ENCODE peak calls at places on chromosomes 4 and X, in seven cellular contexts. One of them, this sample, is unnamed.

GRCh38 chr4:166091914-166092510 is 219.0 kb downstream of the TLL1 start:
- DNase-seq in cardiac muscle cell: peak; percentile 58
- DNase-seq in neuronal stem cell: peak; percentile 21
- DNase-seq in Peyer's patch: no peak
- DNase-seq in tibial artery: no peak
- DNase-seq in fibroblast of lung: peak; percentile 23
- DNase-seq in iPS DF 6.9: no peak
- DNase-seq in this sample: no peak

GRCh38 chr4:3491681-3492405 is 28.7 kb downstream of the DOK7 start:
- DNase-seq in cardiac muscle cell: no peak
- DNase-seq in neuronal stem cell: no peak
- DNase-seq in Peyer's patch: no peak
- DNase-seq in tibial artery: no peak
- DNase-seq in fibroblast of lung: peak; percentile 41
- DNase-seq in iPS DF 6.9: no peak
- DNase-seq in this sample: no peak

GRCh38 chr4:186728631-186729271 is 5.1 kb upstream of the FAT1 start:
- DNase-seq in cardiac muscle cell: no peak
- DNase-seq in neuronal stem cell: no peak
- DNase-seq in Peyer's patch: no peak
- DNase-seq in tibial artery: no peak
- DNase-seq in fibroblast of lung: peak; percentile 66
- DNase-seq in iPS DF 6.9: no peak
- DNase-seq in this sample: peak; percentile 97

GRCh38 chr4:17029432-17029831 is 131.0 kb upstream of the LDB2 start:
- DNase-seq in cardiac muscle cell: no peak
- DNase-seq in neuronal stem cell: no peak
- DNase-seq in Peyer's patch: no peak
- DNase-seq in tibial artery: no peak
- DNase-seq in fibroblast of lung: no peak
- DNase-seq in iPS DF 6.9: no peak
- DNase-seq in this sample: no peak

GRCh38 chrX:19194285-19195242 is 72.3 kb upstream of the ADGRG2 start:
- DNase-seq in cardiac muscle cell: no peak
- DNase-seq in neuronal stem cell: no peak
- DNase-seq in Peyer's patch: no peak
- DNase-seq in tibial artery: no peak
- DNase-seq in fibroblast of lung: no peak
- DNase-seq in iPS DF 6.9: no peak
- DNase-seq in this sample: no peak

GRCh38 chr4:77293426-77293825 is 136.4 kb downstream of the CCNG2 start:
- DNase-seq in cardiac muscle cell: no peak
- DNase-seq in neuronal stem cell: no peak
- DNase-seq in Peyer's patch: no peak
- DNase-seq in tibial artery: no peak
- DNase-seq in fibroblast of lung: no peak
- DNase-seq in iPS DF 6.9: no peak
- DNase-seq in this sample: no peak

GRCh38 chrX:15244421-15244820 is 25.5 kb downstream of the ASB9 start:
- DNase-seq in cardiac muscle cell: no peak
- DNase-seq in neuronal stem cell: no peak
- DNase-seq in Peyer's patch: no peak
- DNase-seq in tibial artery: no peak
- DNase-seq in fibroblast of lung: no peak
- DNase-seq in iPS DF 6.9: no peak
- DNase-seq in this sample: no peak

GRCh38 chr4:142567199-142567598 is 278.9 kb downstream of the INPP4B start:
- DNase-seq in cardiac muscle cell: peak; percentile 20
- DNase-seq in neuronal stem cell: peak; percentile 53
- DNase-seq in Peyer's patch: peak; percentile 73
- DNase-seq in tibial artery: no peak
- DNase-seq in fibroblast of lung: peak; percentile 22
- DNase-seq in iPS DF 6.9: peak; percentile 55
- DNase-seq in this sample: peak; percentile 40

GRCh38 chr4:85707591-85707990 is 232.6 kb downstream of the ARHGAP24 start:
- DNase-seq in cardiac muscle cell: no peak
- DNase-seq in neuronal stem cell: no peak
- DNase-seq in Peyer's patch: peak; percentile 47
- DNase-seq in tibial artery: no peak
- DNase-seq in fibroblast of lung: no peak
- DNase-seq in iPS DF 6.9: no peak
- DNase-seq in this sample: no peak

GRCh38 chr4:96194993-96195392 is 355.1 kb downstream of the PDHA2 start:
- DNase-seq in cardiac muscle cell: no peak
- DNase-seq in neuronal stem cell: no peak
- DNase-seq in Peyer's patch: no peak
- DNase-seq in tibial artery: no peak
- DNase-seq in fibroblast of lung: peak; percentile 58
- DNase-seq in iPS DF 6.9: no peak
- DNase-seq in this sample: peak; percentile 5

GRCh38 chr4:16608123-16608522 is 290.3 kb downstream of the LDB2 start:
- DNase-seq in cardiac muscle cell: no peak
- DNase-seq in neuronal stem cell: no peak
- DNase-seq in Peyer's patch: no peak
- DNase-seq in tibial artery: no peak
- DNase-seq in fibroblast of lung: peak; percentile 58
- DNase-seq in iPS DF 6.9: no peak
- DNase-seq in this sample: no peak

GRCh38 chrX:49230500-49231232 is 2.5 kb downstream of the CACNA1F start:
- DNase-seq in cardiac muscle cell: peak; percentile 40
- DNase-seq in neuronal stem cell: peak; percentile 26
- DNase-seq in Peyer's patch: peak; percentile 88
- DNase-seq in tibial artery: peak; percentile 68
- DNase-seq in fibroblast of lung: no peak
- DNase-seq in iPS DF 6.9: no peak
- DNase-seq in this sample: no peak

GRCh38 chr4:94356444-94356843 is 13.8 kb upstream of the HPGDS start:
- DNase-seq in cardiac muscle cell: no peak
- DNase-seq in neuronal stem cell: no peak
- DNase-seq in Peyer's patch: no peak
- DNase-seq in tibial artery: no peak
- DNase-seq in fibroblast of lung: no peak
- DNase-seq in iPS DF 6.9: no peak
- DNase-seq in this sample: no peak

GRCh38 chr4:7805533-7806079 is 134.1 kb downstream of the AFAP1 start:
- DNase-seq in cardiac muscle cell: peak; percentile 63
- DNase-seq in neuronal stem cell: no peak
- DNase-seq in Peyer's patch: peak; percentile 45
- DNase-seq in tibial artery: peak; percentile 83
- DNase-seq in fibroblast of lung: peak; percentile 98
- DNase-seq in iPS DF 6.9: no peak
- DNase-seq in this sample: peak; percentile 32

GRCh38 chr4:96170198-96170597 is 330.3 kb downstream of the PDHA2 start:
- DNase-seq in cardiac muscle cell: no peak
- DNase-seq in neuronal stem cell: no peak
- DNase-seq in Peyer's patch: no peak
- DNase-seq in tibial artery: no peak
- DNase-seq in fibroblast of lung: no peak
- DNase-seq in iPS DF 6.9: no peak
- DNase-seq in this sample: no peak

GRCh38 chr4:52982246-52982950 is 120.3 kb downstream of the RASL11B start:
- DNase-seq in cardiac muscle cell: peak; percentile 63
- DNase-seq in neuronal stem cell: peak; percentile 24
- DNase-seq in Peyer's patch: no peak
- DNase-seq in tibial artery: no peak
- DNase-seq in fibroblast of lung: peak; percentile 46
- DNase-seq in iPS DF 6.9: no peak
- DNase-seq in this sample: peak; percentile 49

GRCh38 chr4:125388653-125389052 is 73.9 kb downstream of the FAT4 start:
- DNase-seq in cardiac muscle cell: no peak
- DNase-seq in neuronal stem cell: no peak
- DNase-seq in Peyer's patch: no peak
- DNase-seq in tibial artery: no peak
- DNase-seq in fibroblast of lung: peak; percentile 86
- DNase-seq in iPS DF 6.9: no peak
- DNase-seq in this sample: peak; percentile 66

GRCh38 chr4:14827111-14827510 is 175.2 kb upstream of the CPEB2 start:
- DNase-seq in cardiac muscle cell: no peak
- DNase-seq in neuronal stem cell: no peak
- DNase-seq in Peyer's patch: no peak
- DNase-seq in tibial artery: peak; percentile 69
- DNase-seq in fibroblast of lung: peak; percentile 16
- DNase-seq in iPS DF 6.9: no peak
- DNase-seq in this sample: no peak

GRCh38 chrX:107102980-107103379 is 15.6 kb downstream of the RBM41 start:
- DNase-seq in cardiac muscle cell: peak; percentile 13
- DNase-seq in neuronal stem cell: no peak
- DNase-seq in Peyer's patch: no peak
- DNase-seq in tibial artery: no peak
- DNase-seq in fibroblast of lung: no peak
- DNase-seq in iPS DF 6.9: no peak
- DNase-seq in this sample: peak; percentile 1

GRCh38 chrX:53940180-53940579 is 104.1 kb downstream of the PHF8 start:
- DNase-seq in cardiac muscle cell: no peak
- DNase-seq in neuronal stem cell: no peak
- DNase-seq in Peyer's patch: no peak
- DNase-seq in tibial artery: no peak
- DNase-seq in fibroblast of lung: no peak
- DNase-seq in iPS DF 6.9: no peak
- DNase-seq in this sample: no peak
- H3K27me3 ChIP-seq in cardiac muscle cell: no peaks in the 10 kb centered on the region
- H3K27me3 ChIP-seq in neuronal stem cell: no peaks in the 10 kb centered on the region
- H3K27me3 ChIP-seq in Peyer's patch: no peaks in the 10 kb centered on the region
- H3K27me3 ChIP-seq in tibial artery: no peaks in the 10 kb centered on the region
- H3K27me3 ChIP-seq in fibroblast of lung: no peaks in the 10 kb centered on the region
- H3K27me3 ChIP-seq in iPS DF 6.9: no peaks in the 10 kb centered on the region
- H3K27me3 ChIP-seq in this sample: no peaks in the 10 kb centered on the region

DNA sequence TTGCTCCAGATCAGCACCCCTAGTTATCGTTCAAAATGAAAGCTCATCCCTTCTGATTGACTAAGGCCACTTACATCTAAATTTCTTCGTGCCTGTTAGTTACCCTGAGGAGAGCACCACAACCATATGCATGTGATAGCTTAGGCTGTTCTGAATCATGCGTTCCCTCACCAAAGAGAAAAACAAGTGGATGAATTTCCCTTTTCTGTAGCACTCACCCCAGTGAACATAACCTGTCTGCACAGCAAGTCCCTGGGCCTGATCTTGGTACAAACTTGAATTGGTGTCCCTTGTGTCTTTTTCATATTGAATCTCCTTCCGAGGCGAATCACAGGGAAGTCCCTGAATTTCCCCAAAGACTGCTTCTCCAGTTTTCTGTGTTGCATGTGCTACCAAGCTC is 100.5 kb downstream of the KLHL8 start:
- DNase-seq in cardiac muscle cell: no peak
- DNase-seq in neuronal stem cell: no peak
- DNase-seq in Peyer's patch: no peak
- DNase-seq in tibial artery: no peak
- DNase-seq in fibroblast of lung: no peak
- DNase-seq in iPS DF 6.9: no peak
- DNase-seq in this sample: no peak
- H3K4me1 ChIP-seq in cardiac muscle cell: peaks cover 41% of the 10 kb centered on the region
- H3K4me1 ChIP-seq in neuronal stem cell: peaks cover 20% of the 10 kb centered on the region
- H3K4me1 ChIP-seq in Peyer's patch: peaks cover 10% of the 10 kb centered on the region
- H3K4me1 ChIP-seq in tibial artery: peaks cover 44% of the 10 kb centered on the region
- H3K4me1 ChIP-seq in fibroblast of lung: peaks cover 2% of the 10 kb centered on the region
- H3K4me1 ChIP-seq in iPS DF 6.9: no peaks in the 10 kb centered on the region
- H3K4me1 ChIP-seq in this sample: peaks cover 16% of the 10 kb centered on the region

GRCh38 chr4:89111833-89112563 is 665 bp downstream of the TIGD2 start:
- DNase-seq in cardiac muscle cell: peak; percentile 35
- DNase-seq in neuronal stem cell: no peak
- DNase-seq in Peyer's patch: peak; percentile 65
- DNase-seq in tibial artery: no peak
- DNase-seq in fibroblast of lung: peak; percentile 88
- DNase-seq in iPS DF 6.9: no peak
- DNase-seq in this sample: peak; percentile 98

GRCh38 chr4:89113415-89113814 is 2.1 kb downstream of the TIGD2 start:
- DNase-seq in cardiac muscle cell: no peak
- DNase-seq in neuronal stem cell: no peak
- DNase-seq in Peyer's patch: no peak
- DNase-seq in tibial artery: no peak
- DNase-seq in fibroblast of lung: no peak
- DNase-seq in iPS DF 6.9: no peak
- DNase-seq in this sample: no peak

GRCh38 chr4:89117115-89117514 is 5.8 kb downstream of the TIGD2 start:
- DNase-seq in cardiac muscle cell: no peak
- DNase-seq in neuronal stem cell: no peak
- DNase-seq in Peyer's patch: no peak
- DNase-seq in tibial artery: no peak
- DNase-seq in fibroblast of lung: no peak
- DNase-seq in iPS DF 6.9: no peak
- DNase-seq in this sample: no peak

GRCh38 chr4:89110986-89111832 is at the start of gene TIGD2:
- DNase-seq in cardiac muscle cell: peak; percentile 93
- DNase-seq in neuronal stem cell: peak; percentile 88
- DNase-seq in Peyer's patch: peak; percentile 95
- DNase-seq in tibial artery: peak; percentile 93
- DNase-seq in fibroblast of lung: peak; percentile 79
- DNase-seq in iPS DF 6.9: peak; percentile 47
- DNase-seq in this sample: peak; percentile 77

GRCh38 chr4:89114100-89114499 is 2.8 kb downstream of the TIGD2 start:
- DNase-seq in cardiac muscle cell: no peak
- DNase-seq in neuronal stem cell: no peak
- DNase-seq in Peyer's patch: no peak
- DNase-seq in tibial artery: no peak
- DNase-seq in fibroblast of lung: no peak
- DNase-seq in iPS DF 6.9: no peak
- DNase-seq in this sample: no peak
- H3K27ac ChIP-seq in cardiac muscle cell: no peak overlapping the region
- H3K27ac ChIP-seq in neuronal stem cell: no peak overlapping the region
- H3K27ac ChIP-seq in Peyer's patch: no peak overlapping the region
- H3K27ac ChIP-seq in tibial artery: no peak overlapping the region
- H3K27ac ChIP-seq in fibroblast of lung: no peak overlapping the region
- H3K27ac ChIP-seq in iPS DF 6.9: no peak overlapping the region
- H3K27ac ChIP-seq in this sample: no peak overlapping the region

GRCh38 chrX:2782171-2782570 is 30.3 kb downstream of the XG start:
- DNase-seq in cardiac muscle cell: no peak
- DNase-seq in neuronal stem cell: no peak
- DNase-seq in Peyer's patch: no peak
- DNase-seq in tibial artery: no peak
- DNase-seq in fibroblast of lung: no peak
- DNase-seq in iPS DF 6.9: no peak
- DNase-seq in this sample: no peak
- H3K27me3 ChIP-seq in cardiac muscle cell: no peaks in the 10 kb centered on the region
- H3K27me3 ChIP-seq in neuronal stem cell: no peaks in the 10 kb centered on the region
- H3K27me3 ChIP-seq in Peyer's patch: no peaks in the 10 kb centered on the region
- H3K27me3 ChIP-seq in tibial artery: no peaks in the 10 kb centered on the region
- H3K27me3 ChIP-seq in fibroblast of lung: no peaks in the 10 kb centered on the region
- H3K27me3 ChIP-seq in iPS DF 6.9: no peaks in the 10 kb centered on the region
- H3K27me3 ChIP-seq in this sample: no peaks in the 10 kb centered on the region

GRCh38 chr4:1176398-1177273 is 4.3 kb upstream of the SPON2 start:
- DNase-seq in cardiac muscle cell: no peak
- DNase-seq in neuronal stem cell: no peak
- DNase-seq in Peyer's patch: no peak
- DNase-seq in tibial artery: no peak
- DNase-seq in fibroblast of lung: no peak
- DNase-seq in iPS DF 6.9: no peak
- DNase-seq in this sample: no peak
- H3K4me1 ChIP-seq in cardiac muscle cell: no peaks in the 10 kb centered on the region
- H3K4me1 ChIP-seq in neuronal stem cell: peaks cover 7% of the 10 kb centered on the region
- H3K4me1 ChIP-seq in Peyer's patch: peaks cover 31% of the 10 kb centered on the region
- H3K4me1 ChIP-seq in tibial artery: peaks cover 25% of the 10 kb centered on the region
- H3K4me1 ChIP-seq in fibroblast of lung: peaks cover 6% of the 10 kb centered on the region
- H3K4me1 ChIP-seq in iPS DF 6.9: peaks cover 2% of the 10 kb centered on the region
- H3K4me1 ChIP-seq in this sample: peaks cover 6% of the 10 kb centered on the region

GRCh38 chrX:1528186-1528883 is 8.7 kb downstream of the P2RY8 start:
- DNase-seq in cardiac muscle cell: no peak
- DNase-seq in neuronal stem cell: no peak
- DNase-seq in Peyer's patch: no peak
- DNase-seq in tibial artery: peak; percentile 15
- DNase-seq in fibroblast of lung: no peak
- DNase-seq in iPS DF 6.9: no peak
- DNase-seq in this sample: no peak
- H3K27ac ChIP-seq in cardiac muscle cell: no peak overlapping the region
- H3K27ac ChIP-seq in neuronal stem cell: no peak overlapping the region
- H3K27ac ChIP-seq in Peyer's patch: no peak overlapping the region
- H3K27ac ChIP-seq in tibial artery: no peak overlapping the region
- H3K27ac ChIP-seq in fibroblast of lung: no peak overlapping the region
- H3K27ac ChIP-seq in iPS DF 6.9: no peak overlapping the region
- H3K27ac ChIP-seq in this sample: no peak overlapping the region